ENCODE peak calls at places on chromosome 9, in nine cellular contexts. W is kidney epithelial cell; X is NCI-H1436; D is CD4-positive, alpha-beta memory T cell; R is GM23248; B is A172; N is astrocyte; T is aorta; S is body of pancreas. M is an unnamed sample.

GRCh38 chr9:83800236-83801033 is 17.1 kb downstream of the GKAP1 start:
- DNase-seq in X (no peak), W (no peak), N (no peak), D (no peak), T (no peak), B (no peak), R (no peak), S (no peak), M (no peak)

GRCh38 chr9:131469951-131470350 is 32.8 kb upstream of the POMT1 start:
- DNase-seq in X (no peak), B (no peak), W (no peak), S (no peak), R (no peak), D (no peak), T (no peak), N (no peak), M (no peak)

GRCh38 chr9:109143881-109144562 is 23.0 kb downstream of the FRRS1L start:
- DNase-seq in B (peak), X (no peak), D (peak), S (no peak), T (no peak), R (peak), W (no peak), N (peak), M (no peak)

GRCh38 chr9:35341585-35341984 is 148.3 kb upstream of the RUSC2 start:
- DNase-seq in X (no peak), W (no peak), N (peak), R (peak), T (peak), B (no peak), S (peak), D (no peak), M (no peak)

GRCh38 chr9:124449381-124450151 is 685 bp upstream of the ADGRD2 start:
- DNase-seq in B (no peak), R (no peak), S (no peak), X (no peak), N (no peak), W (no peak), D (no peak), T (peak), M (no peak)

GRCh38 chr9:99253772-99254431 is 31.8 kb downstream of the SEC61B start:
- DNase-seq in N (peak), B (peak), D (peak), W (no peak), T (no peak), X (no peak), R (no peak), S (no peak), M (no peak)

GRCh38 chr9:136759001-136759400 is 958 bp upstream of the LCN8 start:
- DNase-seq in N (no peak), B (no peak), R (no peak), W (no peak), T (peak), D (no peak), X (no peak), S (no peak), M (no peak)

GRCh38 chr9:91720313-91720712 is 229.7 kb downstream of the ROR2 start:
- DNase-seq in B (no peak), T (no peak), R (peak), D (no peak), N (no peak), X (no peak), S (no peak), W (no peak), M (no peak)

GRCh38 chr9:83013867-83014605 is 48.9 kb downstream of the RASEF start:
- DNase-seq in S (no peak), R (peak), N (peak), T (no peak), X (no peak), W (no peak), B (peak), D (no peak), M (no peak)

GRCh38 chr9:91817493-91818225 is 132.4 kb downstream of the ROR2 start:
- DNase-seq in D (no peak), R (peak), S (no peak), N (peak), B (no peak), T (peak), X (no peak), W (no peak), M (no peak)

GRCh38 chr9:136241540-136241939 is 4.1 kb downstream of the QSOX2 start:
- DNase-seq in N (no peak), D (no peak), B (no peak), X (no peak), T (no peak), W (no peak), S (no peak), R (no peak), M (no peak)

GRCh38 chr9:6993531-6993930 is 235.8 kb downstream of the KDM4C start:
- DNase-seq in R (no peak), N (no peak), T (no peak), D (no peak), B (no peak), S (no peak), W (no peak), X (no peak), M (no peak)

GRCh38 chr9:36913393-36914211 is 120.5 kb downstream of the PAX5 start:
- DNase-seq in N (no peak), X (no peak), B (no peak), W (no peak), R (no peak), D (no peak), S (no peak), T (no peak), M (no peak)

GRCh38 chr9:110602281-110602680 is 22.7 kb upstream of the SVEP1 start:
- DNase-seq in B (peak), W (no peak), X (no peak), D (no peak), N (no peak), T (no peak), S (no peak), R (peak), M (no peak)

GRCh38 chr9:127973169-127974001 is 7.4 kb downstream of the EEIG1 start:
- DNase-seq in X (no peak), S (peak), R (no peak), N (no peak), B (no peak), W (no peak), T (no peak), D (no peak), M (no peak)

GRCh38 chr9:134355158-134355557 is 28.9 kb downstream of the RXRA start:
- DNase-seq in S (no peak), N (no peak), B (no peak), D (no peak), W (no peak), R (no peak), X (no peak), T (no peak), M (no peak)

GRCh38 chr9:33297455-33297854 is 7.1 kb downstream of the NFX1 start:
- DNase-seq in S (peak), B (no peak), X (no peak), R (no peak), W (no peak), D (no peak), T (no peak), N (no peak), M (no peak)

GRCh38 chr9:115604831-115605483 is 487.0 kb upstream of the TNC start:
- DNase-seq in B (peak), W (no peak), R (peak), X (no peak), D (no peak), S (no peak), N (peak), T (no peak), M (no peak)